ENCODE peak calls at places on chromosomes 13 and 19, in four cellular contexts. W is stomach, P is mammary epithelial cell, E is prostate gland. F is an unnamed sample. For H3K9me3, the result is how much of the 10 kb centered on the place peaks cover.

GRCh38 chr13:74027161-74027779 is 106.9 kb downstream of the KLF12 start:
- DNase-seq in W (no peak), P (no peak), E (no peak), F (no peak)

GRCh38 chr13:111911141-111911720 is 155.7 kb upstream of the SOX1 start:
- DNase-seq in W (no peak), P (no peak), E (no peak), F (no peak)

GRCh38 chr13:69903081-69903480 is 204.5 kb upstream of the ATXN8OS start:
- DNase-seq in W (no peak), P (no peak), E (no peak), F (no peak)

GRCh38 chr13:27131202-27131623 is 40.4 kb downstream of the USP12 start:
- DNase-seq in W (no peak), P (peak), E (no peak), F (no peak)

GRCh38 chr13:81540777-81541176 is 1199.9 kb upstream of the SPRY2 start:
- DNase-seq in W (no peak), P (no peak), E (no peak), F (no peak)

GRCh38 chr13:60261432-60262351 is 98.0 kb upstream of the DIAPH3 start:
- DNase-seq in W (no peak), P (no peak), E (no peak), F (no peak)

GRCh38 chr19:29942404-29943261 is 594 bp downstream of the URI1 start:
- DNase-seq in W (peak), P (peak), E (peak), F (no peak)

GRCh38 chr19:8526345-8527062 is 12.5 kb upstream of the ZNF414 start:
- DNase-seq in W (peak), P (peak), E (peak), F (peak)

GRCh38 chr13:91904597-91904996 is 506.2 kb downstream of the GPC5 start:
- DNase-seq in W (no peak), P (no peak), E (no peak), F (no peak)

GRCh38 chr19:16659464-16659831 is 496 bp downstream of the SMIM7 start:
- DNase-seq in W (peak), P (no peak), E (no peak), F (no peak)

GRCh38 chr19:16657384-16657783 is 2.6 kb downstream of the SMIM7 start:
- DNase-seq in W (no peak), P (no peak), E (no peak), F (no peak)

GRCh38 chr19:16661480-16662034 is 618 bp downstream of the TMEM38A start:
- DNase-seq in W (peak), P (no peak), E (no peak), F (no peak)

GRCh38 chr19:16660763-16661479 is at the start of gene TMEM38A:
- DNase-seq in W (peak), P (peak), E (peak), F (no peak)

DNA sequence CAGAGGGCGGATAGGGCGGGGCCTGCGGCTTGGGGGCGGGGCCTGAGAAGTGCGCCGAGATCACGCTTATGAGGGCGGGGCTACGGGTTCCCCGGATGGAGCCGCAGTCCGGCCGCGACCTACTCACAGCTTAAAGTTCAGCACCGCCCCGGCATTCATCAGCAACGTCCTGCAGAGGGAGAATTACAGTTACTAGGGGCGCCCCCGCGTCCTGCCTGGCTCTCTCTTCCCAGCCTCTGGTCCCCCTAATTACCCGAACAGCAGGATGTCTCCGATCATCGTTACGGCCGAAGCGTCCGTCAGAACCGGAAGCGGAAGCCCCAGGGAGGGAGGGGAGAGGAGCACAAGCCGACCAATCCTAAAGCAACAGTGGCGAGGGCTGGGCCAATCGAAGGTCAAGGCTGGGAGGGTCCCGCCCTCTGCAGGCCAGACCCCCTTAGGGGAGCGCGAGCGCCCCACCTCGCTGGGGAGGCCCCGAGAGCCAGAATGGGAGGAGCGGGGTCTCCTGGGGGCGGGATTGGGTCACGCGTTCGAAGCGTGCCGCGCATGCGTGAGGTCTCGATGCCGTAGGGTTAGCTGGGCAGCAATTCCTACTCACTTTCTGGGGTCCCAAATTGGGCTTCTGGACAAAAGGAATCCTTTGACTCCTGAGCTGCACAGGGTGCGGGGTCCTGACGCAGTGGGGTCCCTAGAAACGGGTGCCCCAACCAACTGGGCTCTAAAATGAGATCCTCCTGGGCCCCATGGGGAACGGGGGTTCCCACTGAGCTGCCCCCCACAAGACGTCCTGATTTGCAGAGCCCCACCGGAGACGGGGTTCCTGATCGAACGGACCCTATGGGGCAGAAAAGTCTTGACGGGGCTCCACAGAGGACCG is at the start of gene SMIM7:
- DNase-seq in W (peak), P (peak), E (peak), F (peak)
- TF ChIP-seq CTCF in W (peak), P (no peak), E (no peak), F (peak)

GRCh38 chr19:36833430-36833829 is 4.8 kb downstream of the ZNF790 start:
- DNase-seq in W (no peak), P (no peak), E (no peak), F (no peak)
- H3K9me3 ChIP-seq in W (under half), P (under half), E (under half), F (half or more)

GRCh38 chr13:110415669-110416068 is 108.6 kb downstream of the COL4A2 start:
- DNase-seq in W (no peak), P (peak), E (no peak), F (no peak)
- TF ChIP-seq CTCF in W (no peak), P (peak), E (no peak), F (no peak)

GRCh38 chr19:52557231-52557995 is 12.7 kb upstream of the ZNF701 start:
- DNase-seq in W (no peak), P (no peak), E (no peak), F (no peak)
- H3K9me3 ChIP-seq in W (half or more), P (half or more), E (under half), F (half or more)

GRCh38 chr13:20191311-20191901 is 1.3 kb downstream of the GJB2 start:
- DNase-seq in W (no peak), P (no peak), E (no peak), F (no peak)

GRCh38 chr13:20191902-20192469 is 752 bp downstream of the GJB2 start:
- DNase-seq in W (peak), P (peak), E (no peak), F (no peak)

GRCh38 chr13:20190481-20191310 is 2.0 kb downstream of the GJB2 start:
- DNase-seq in W (no peak), P (peak), E (no peak), F (peak)

GRCh38 chr13:20186771-20187170 is 6.0 kb downstream of the GJB2 start:
- DNase-seq in W (no peak), P (no peak), E (no peak), F (no peak)

DNA sequence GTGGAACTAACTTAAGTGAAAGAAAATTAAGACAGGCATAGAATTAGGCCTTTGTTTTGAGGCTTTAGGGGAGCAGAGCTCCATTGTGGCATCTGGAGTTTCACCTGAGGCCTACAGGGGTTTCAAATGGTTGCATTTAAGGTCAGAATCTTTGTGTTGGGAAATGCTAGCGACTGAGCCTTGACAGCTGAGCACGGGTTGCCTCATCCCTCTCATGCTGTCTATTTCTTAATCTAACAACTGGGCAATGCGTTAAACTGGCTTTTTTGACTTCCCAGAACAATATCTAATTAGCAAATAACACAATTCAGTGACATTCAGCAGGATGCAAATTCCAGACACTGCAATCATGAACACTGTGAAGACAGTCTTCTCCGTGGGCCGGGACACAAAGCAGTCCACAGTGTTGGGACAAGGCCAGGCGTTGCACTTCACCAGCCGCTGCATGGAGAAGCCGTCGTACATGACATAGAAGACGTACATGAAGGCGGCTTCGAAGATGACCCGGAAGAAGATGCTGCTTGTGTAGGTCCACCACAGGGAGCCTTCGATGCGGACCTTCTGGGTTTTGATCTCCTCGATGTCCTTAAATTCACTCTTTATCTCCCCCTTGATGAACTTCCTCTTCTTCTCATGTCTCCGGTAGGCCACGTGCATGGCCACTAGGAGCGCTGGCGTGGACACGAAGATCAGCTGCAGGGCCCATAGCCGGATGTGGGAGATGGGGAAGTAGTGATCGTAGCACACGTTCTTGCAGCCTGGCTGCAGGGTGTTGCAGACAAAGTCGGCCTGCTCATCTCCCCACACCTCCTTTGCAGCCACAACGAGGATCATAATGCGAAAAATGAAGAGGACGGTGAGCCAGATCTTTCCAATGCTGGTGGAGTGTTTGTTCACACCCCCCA is 3.8 kb downstream of the GJB2 start:
- DNase-seq in W (no peak), P (no peak), E (no peak), F (no peak)
- TF ChIP-seq CTCF in W (no peak), P (no peak), E (no peak), F (peak)

GRCh38 chr19:9565900-9566705 is 18.2 kb downstream of the ZNF121 start:
- DNase-seq in W (no peak), P (no peak), E (no peak), F (no peak)

GRCh38 chr19:9566729-9567128 is 17.6 kb downstream of the ZNF121 start:
- DNase-seq in W (no peak), P (no peak), E (no peak), F (no peak)

GRCh38 chr19:9570255-9570654 is 14.0 kb downstream of the ZNF121 start:
- DNase-seq in W (no peak), P (no peak), E (no peak), F (no peak)
- H3K9me3 ChIP-seq in W (half or more), P (half or more), E (under half), F (half or more)

GRCh38 chr19:5271145-5271544 is 69.5 kb downstream of the PTPRS start:
- DNase-seq in W (no peak), P (no peak), E (no peak), F (no peak)
- TF ChIP-seq CTCF in W (no peak), P (no peak), E (no peak), F (peak)

GRCh38 chr19:27652796-27653195 is 1560.2 kb downstream of the UQCRFS1 start:
- DNase-seq in W (no peak), P (no peak), E (no peak), F (no peak)
- H3K9me3 ChIP-seq in W (under half), P (under half), E (under half), F (under half)

DNA sequence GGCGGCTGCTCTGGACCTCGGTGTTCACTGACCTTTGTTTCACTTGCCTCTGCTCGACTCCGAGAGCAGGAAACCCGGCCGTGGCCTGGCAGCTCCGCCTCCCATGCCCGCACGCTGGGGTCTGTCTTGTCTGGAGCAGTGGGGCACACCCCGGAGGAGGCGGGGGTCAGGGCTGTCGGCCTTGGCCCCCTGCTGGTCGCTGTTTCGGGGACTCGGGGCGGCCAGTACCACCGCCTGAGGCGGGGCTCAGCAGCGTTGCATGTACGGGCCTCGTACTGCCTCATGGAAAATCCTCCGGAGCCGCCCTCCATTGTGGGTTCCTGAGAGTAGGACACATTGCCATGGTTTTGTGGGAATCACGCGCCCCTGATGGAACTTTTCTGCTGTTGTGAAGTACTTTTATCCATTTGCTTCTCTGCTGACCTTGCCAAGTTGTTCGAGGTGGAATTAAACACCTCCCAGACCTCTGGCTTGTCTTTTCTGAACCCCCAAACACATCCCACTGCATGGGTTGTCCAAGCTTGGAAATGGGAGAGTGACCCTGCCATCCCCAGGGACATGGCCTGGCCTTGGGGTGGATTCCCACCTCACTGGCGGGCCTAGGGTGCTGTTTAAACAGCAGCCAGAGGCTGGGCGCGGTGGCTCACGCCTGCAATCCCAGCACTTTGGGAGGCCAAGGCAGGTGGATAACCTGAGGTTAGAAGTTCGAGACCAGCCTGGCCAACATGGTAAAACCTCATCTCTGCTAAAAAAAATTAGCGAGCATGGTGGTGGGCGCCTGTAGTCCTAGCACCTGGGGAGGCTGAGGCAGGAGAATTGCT is 5.5 kb upstream of the NDUFS7 start:
- DNase-seq in W (no peak), P (no peak), E (no peak), F (no peak)
- TF ChIP-seq CTCF in W (no peak), P (no peak), E (no peak), F (no peak)

DNA sequence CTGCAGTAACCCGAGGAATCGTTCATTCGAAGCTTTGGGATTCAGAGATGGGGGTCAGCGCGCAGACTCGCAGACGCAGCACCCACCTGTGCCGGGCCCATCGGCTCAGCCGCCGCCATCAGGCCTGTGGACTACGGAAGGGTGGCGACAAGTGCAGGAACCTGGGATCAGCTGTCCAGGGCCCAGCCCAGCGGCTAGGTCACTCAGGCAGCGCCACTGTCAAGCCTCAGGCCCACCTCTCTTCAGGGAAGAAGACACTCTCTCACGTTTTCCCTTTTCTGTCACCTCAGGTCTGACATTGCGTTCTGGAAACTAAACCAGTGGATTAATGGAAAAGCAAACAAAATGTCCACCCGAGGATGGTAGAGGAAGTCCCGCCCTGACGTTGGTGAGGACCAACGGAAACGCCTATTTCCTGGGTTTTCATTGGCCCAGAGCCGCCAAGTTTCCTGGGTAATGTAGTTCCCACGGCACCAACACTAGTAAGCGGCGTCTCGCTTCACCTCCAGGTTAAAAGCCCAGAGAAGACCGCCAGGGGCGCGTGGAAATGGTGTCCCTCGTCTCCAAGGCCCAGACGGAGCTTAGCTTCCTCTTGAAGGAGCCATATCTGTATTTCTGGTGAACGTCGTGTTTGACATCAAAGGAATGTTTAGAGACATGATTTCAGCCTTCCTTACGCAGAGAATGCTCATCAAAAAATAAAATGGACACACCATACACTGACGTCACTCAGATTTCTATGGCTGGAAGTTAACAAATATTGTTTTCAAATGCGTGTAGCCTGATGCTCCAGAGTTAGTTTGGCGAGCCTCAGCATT is at the start of gene ZNF772:
- DNase-seq in W (peak), P (peak), E (peak), F (peak)
- H3K9me3 ChIP-seq in W (under half), P (under half), E (under half), F (under half)